ENCODE peak calls at places on chromosomes 4 and X, in four cellular contexts. E is uterus, H is fibroblast of lung, S is GM10248. O is an unnamed sample.

GRCh38 chr4:120869511-120870278 is 52.8 kb downstream of the PRDM5 start:
- DNase-seq in E (no peak), H (no peak), S (no peak), O (no peak)

GRCh38 chrX:7294483-7294882 is 146.5 kb upstream of the PUDP start:
- DNase-seq in E (no peak), H (no peak), S (no peak), O (no peak)

GRCh38 chrX:38332505-38332904 is 5.2 kb upstream of the RPGR start:
- DNase-seq in E (no peak), H (no peak), S (no peak), O (no peak)

GRCh38 chr4:184808719-184809062 is 17.1 kb downstream of the ACSL1 start:
- DNase-seq in E (no peak), H (no peak), S (no peak), O (no peak)

GRCh38 chr4:141195095-141195707 is 25.5 kb upstream of the ZNF330 start:
- DNase-seq in E (no peak), H (no peak), S (no peak), O (no peak)

GRCh38 chr4:80336582-80336981 is 1.1 kb downstream of the CFAP299 start:
- DNase-seq in E (no peak), H (peak), S (no peak), O (no peak)

GRCh38 chr4:144579411-144580020 is 66.4 kb upstream of the HHIP start:
- DNase-seq in E (no peak), H (peak), S (no peak), O (no peak)

GRCh38 chrX:19030805-19031204 is 46.9 kb upstream of the PHKA2 start:
- DNase-seq in E (no peak), H (no peak), S (no peak), O (no peak)

GRCh38 chr4:128958194-128958593 is 135.1 kb downstream of the SCLT1 start:
- DNase-seq in E (no peak), H (no peak), S (no peak), O (no peak)

GRCh38 chr4:156293657-156294297 is 340.1 kb upstream of the CTSO start:
- DNase-seq in E (no peak), H (peak), S (no peak), O (no peak)

GRCh38 chrX:84729809-84730208 is 227.6 kb upstream of the HDX start:
- DNase-seq in E (no peak), H (peak), S (peak), O (peak)

GRCh38 chr4:155271557-155271956 is 63.1 kb downstream of the NPY2R start:
- DNase-seq in E (no peak), H (peak), S (no peak), O (no peak)

GRCh38 chr4:21625447-21625846 is 323.1 kb downstream of the KCNIP4 start:
- DNase-seq in E (no peak), H (no peak), S (no peak), O (no peak)

GRCh38 chr4:52825311-52826090 is 36.6 kb upstream of the RASL11B start:
- DNase-seq in E (no peak), H (no peak), S (no peak), O (no peak)

GRCh38 chrX:16594490-16594889 is 55.5 kb upstream of the S100G start:
- DNase-seq in E (no peak), H (no peak), S (no peak), O (no peak)

GRCh38 chr4:151599876-151600275 is 160.9 kb downstream of the GATB start:
- DNase-seq in E (no peak), H (no peak), S (no peak), O (no peak)

GRCh38 chr4:33709247-33709646 is 2535.1 kb downstream of the ARAP2 start:
- DNase-seq in E (no peak), H (peak), S (no peak), O (no peak)

GRCh38 chr4:165787516-165788274 is 85.3 kb upstream of the TLL1 start:
- DNase-seq in E (no peak), H (no peak), S (no peak), O (no peak)

GRCh38 chr4:123477804-123478209 is 81.2 kb downstream of the SPRY1 start:
- DNase-seq in E (no peak), H (peak), S (no peak), O (no peak)

GRCh38 chr4:24105183-24106039 is 215.6 kb upstream of the PPARGC1A start:
- DNase-seq in E (peak), H (peak), S (no peak), O (no peak)

GRCh38 chrX:40146471-40147398 is 49.0 kb upstream of the BCOR start:
- DNase-seq in E (peak), H (peak), S (peak), O (peak)

GRCh38 chr4:154559141-154559841 is 3.5 kb upstream of the FGB start:
- DNase-seq in E (no peak), H (peak), S (peak), O (peak)

GRCh38 chr4:57132746-57133142 is 22.6 kb upstream of the IGFBP7 start:
- DNase-seq in E (no peak), H (no peak), S (no peak), O (no peak)

GRCh38 chr4:177369372-177369771 is 59.7 kb downstream of the NEIL3 start:
- DNase-seq in E (no peak), H (peak), S (no peak), O (no peak)

GRCh38 chrX:26387906-26388305 is 171.9 kb downstream of the MAGEB5 start:
- DNase-seq in E (no peak), H (no peak), S (no peak), O (no peak)

GRCh38 chr4:42420120-42420519 is 22.8 kb downstream of the SHISA3 start:
- DNase-seq in E (no peak), H (peak), S (no peak), O (no peak)

GRCh38 chr4:177385576-177386320 is 56.5 kb downstream of the AGA start:
- DNase-seq in E (no peak), H (peak), S (no peak), O (no peak)

GRCh38 chr4:159498371-159499115 is 395.7 kb downstream of the RAPGEF2 start:
- DNase-seq in E (no peak), H (no peak), S (no peak), O (no peak)

GRCh38 chr4:128600996-128601857 is 208.3 kb upstream of the JADE1 start:
- DNase-seq in E (peak), H (peak), S (no peak), O (no peak)

GRCh38 chr4:1236103-1236641 is 12.8 kb downstream of the CTBP1 start:
- DNase-seq in E (peak), H (no peak), S (no peak), O (no peak)

GRCh38 chrX:115393271-115393670 is 103.8 kb downstream of the LUZP4 start:
- DNase-seq in E (no peak), H (peak), S (no peak), O (no peak)

GRCh38 chrX:18039023-18039422 is 177.9 kb upstream of the RAI2 start:
- DNase-seq in E (no peak), H (no peak), S (no peak), O (no peak)

GRCh38 chr4:3732076-3733028 is 33.8 kb upstream of the ADRA2C start:
- DNase-seq in E (no peak), H (no peak), S (no peak), O (no peak)

GRCh38 chrX:19560611-19561010 is 45.3 kb upstream of the MAP3K15 start:
- DNase-seq in E (no peak), H (peak), S (no peak), O (no peak)

GRCh38 chr4:168488800-168489404 is 8.0 kb upstream of the PALLD start:
- DNase-seq in E (no peak), H (no peak), S (no peak), O (no peak)

GRCh38 chr4:53010320-53010719 is 148.2 kb downstream of the RASL11B start:
- DNase-seq in E (peak), H (peak), S (no peak), O (no peak)

DNA sequence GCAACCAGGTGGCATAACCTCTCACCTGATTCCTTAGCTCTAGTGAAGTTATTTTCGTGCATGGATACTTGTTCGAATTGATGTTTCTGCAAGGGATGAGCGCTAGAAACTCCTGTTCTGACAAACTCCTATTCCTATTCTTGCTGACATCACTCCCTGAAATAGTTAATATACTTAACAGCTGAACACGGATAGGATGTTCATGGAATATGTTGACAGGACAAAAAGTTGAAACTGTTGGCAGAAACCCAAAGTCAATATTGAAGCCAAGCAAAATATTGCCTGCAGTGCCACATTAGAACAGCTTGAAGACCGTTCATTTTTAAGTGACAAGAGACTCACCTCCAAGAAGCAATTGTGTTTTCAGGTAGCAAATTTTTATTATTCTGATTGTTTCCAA is at the start of gene KLKB1:
- DNase-seq in E (no peak), H (no peak), S (no peak), O (no peak)
- TF ChIP-seq CTCF in E (no peak), H (no peak), S (no peak), O (no peak)

DNA sequence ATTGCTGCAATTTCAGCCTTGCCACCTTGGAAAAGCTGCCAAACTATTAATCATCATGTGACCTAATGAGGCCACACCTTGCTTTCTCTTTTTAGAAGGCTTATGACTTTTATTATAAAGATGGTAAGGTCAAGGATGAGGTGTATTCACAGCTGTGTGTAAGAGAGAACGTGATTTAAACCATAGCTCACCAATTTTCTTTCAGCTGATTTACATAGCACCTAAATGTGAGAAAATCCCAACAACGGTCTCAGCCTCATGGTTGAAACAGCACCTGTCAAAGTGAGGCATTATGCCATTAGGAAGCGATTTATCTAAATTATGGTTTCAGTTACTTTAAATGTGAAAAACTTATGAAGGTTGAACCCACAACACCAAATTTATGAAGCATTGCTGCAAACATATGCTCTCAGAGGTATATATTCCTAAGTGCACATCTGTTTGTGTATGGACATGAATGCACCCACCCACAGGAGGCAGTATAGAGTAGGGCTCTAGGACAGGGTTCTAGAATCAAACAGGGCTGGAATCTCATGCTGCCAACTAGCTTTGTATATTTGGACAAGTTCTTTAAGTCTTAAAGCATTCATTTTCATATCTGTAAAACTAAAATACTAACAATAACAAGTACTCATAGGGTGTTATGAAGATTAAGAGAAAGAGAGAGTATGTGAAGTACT is 40.7 kb downstream of the ANXA3 start:
- DNase-seq in E (no peak), H (no peak), S (no peak), O (peak)
- TF ChIP-seq CTCF in E (no peak), H (peak), S (peak), O (peak)

GRCh38 chrX:48854898-48855297 is 19.5 kb upstream of the PCSK1N start:
- DNase-seq in E (no peak), H (peak), S (no peak), O (no peak)
- TF ChIP-seq CTCF in E (no peak), H (peak), S (no peak), O (no peak)

GRCh38 chr4:150104401-150105027 is 26.3 kb downstream of the DCLK2 start:
- DNase-seq in E (no peak), H (no peak), S (no peak), O (no peak)
- TF ChIP-seq CTCF in E (no peak), H (no peak), S (no peak), O (no peak)

GRCh38 chrX:23911436-23911835 is 3.6 kb downstream of the CXorf58 start:
- DNase-seq in E (no peak), H (no peak), S (no peak), O (no peak)

GRCh38 chrX:23907496-23908218 is at the start of the genes APOO and CXorf58:
- DNase-seq in E (peak), H (peak), S (peak), O (peak)

GRCh38 chrX:23904096-23904495 is 3.6 kb downstream of the APOO start:
- DNase-seq in E (no peak), H (peak), S (no peak), O (no peak)

GRCh38 chrX:23907106-23907495 is 637 bp downstream of the APOO start:
- DNase-seq in E (no peak), H (no peak), S (no peak), O (no peak)

GRCh38 chrX:23908219-23909003 is 605 bp downstream of the CXorf58 start:
- DNase-seq in E (no peak), H (no peak), S (no peak), O (no peak)
- TF ChIP-seq CTCF in E (peak), H (peak), S (no peak), O (no peak)

DNA sequence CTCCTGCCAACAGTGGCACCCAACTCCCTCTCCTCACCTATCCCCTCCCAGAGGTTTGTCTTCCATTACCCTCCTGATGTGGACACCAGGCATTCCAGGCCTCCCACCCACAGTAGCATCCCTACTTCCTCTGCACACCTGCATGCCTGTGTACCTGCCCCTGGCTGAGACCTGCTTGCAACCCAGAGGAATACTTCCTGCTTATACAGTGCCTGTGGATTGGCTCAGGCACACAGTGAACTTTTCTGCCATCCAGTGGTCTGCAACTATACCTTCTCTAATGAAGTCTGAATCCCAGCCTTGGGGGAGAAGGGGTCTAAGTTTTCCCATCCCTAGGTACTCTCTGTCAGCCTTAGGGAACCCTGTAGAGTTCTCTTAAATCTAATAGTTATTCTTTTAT is 169.9 kb downstream of the IQCM start:
- DNase-seq in E (no peak), H (no peak), S (no peak), O (no peak)
- TF ChIP-seq CTCF in E (no peak), H (no peak), S (no peak), O (no peak)

O was measured in GM20000.